ENCODE peak calls at places on chromosomes 11 and 22, in six cellular contexts. J is ovary, E is SK-N-SH, S is H1, Z is MM.1S, A is IMR-90. C is an unnamed sample. For H3K27me3, the result is how much of the 10 kb centered on the place peaks cover.

GRCh38 chr11:97966901-97967300 is 1053.8 kb upstream of the CNTN5 start:
- DNase-seq in A (no peak), Z (no peak), E (no peak), S (no peak), J (no peak), C (no peak)

GRCh38 chr11:44578279-44578678 is 12.8 kb downstream of the CD82 start:
- DNase-seq in E (no peak), S (no peak), Z (no peak), A (no peak), J (no peak), C (no peak)

GRCh38 chr11:72764503-72764902 is 12.3 kb upstream of the ARAP1 start:
- DNase-seq in S (peak), J (no peak), Z (no peak), E (no peak), A (no peak), C (no peak)

GRCh38 chr11:108069947-108070346 is 51.4 kb upstream of the ACAT1 start:
- DNase-seq in S (no peak), Z (peak), E (no peak), J (no peak), A (peak), C (no peak)

GRCh38 chr11:113505541-113506375 is 30.6 kb upstream of the DRD2 start:
- DNase-seq in S (no peak), E (peak), J (no peak), A (peak), Z (no peak), C (no peak)

GRCh38 chr11:134038897-134039470 is 29.9 kb upstream of the JAM3 start:
- DNase-seq in A (peak), J (no peak), S (no peak), Z (no peak), E (no peak), C (no peak)

GRCh38 chr22:20438066-20438677 is 547 bp upstream of the SCARF2 start:
- DNase-seq in S (peak), J (no peak), A (peak), E (no peak), Z (no peak), C (no peak)

GRCh38 chr22:29209624-29209929 is 3.9 kb downstream of the EMID1 start:
- DNase-seq in A (no peak), S (no peak), J (no peak), Z (no peak), E (no peak), C (no peak)

GRCh38 chr22:37012262-37012904 is 6.9 kb downstream of the TST start:
- DNase-seq in E (no peak), A (no peak), J (no peak), Z (no peak), S (no peak), C (peak)

GRCh38 chr11:44887598-44887997 is 63.1 kb downstream of the TP53I11 start:
- DNase-seq in A (no peak), J (no peak), Z (no peak), E (no peak), S (no peak), C (no peak)

GRCh38 chr11:117482881-117483280 is 155.2 kb downstream of the CEP164 start:
- DNase-seq in A (no peak), J (no peak), S (no peak), Z (no peak), E (no peak), C (no peak)

GRCh38 chr11:64870176-64870892 is 8.1 kb downstream of the EHD1 start:
- DNase-seq in A (peak), E (no peak), S (no peak), Z (no peak), J (no peak), C (peak)

GRCh38 chr11:132453411-132453810 is 1078.9 kb downstream of the OPCML start:
- DNase-seq in S (no peak), Z (no peak), E (no peak), A (no peak), J (no peak), C (no peak)

GRCh38 chr11:46382644-46383403 is 1.4 kb downstream of the MDK start:
- DNase-seq in E (peak), A (peak), S (peak), J (no peak), Z (no peak), C (no peak)
- TF ChIP-seq CTCF in E (peak), A (peak), S (peak), J (peak), Z (peak), C (peak)

GRCh38 chr11:60801194-60801593 is 16.1 kb downstream of the MS4A10 start:
- DNase-seq in S (no peak), J (no peak), A (no peak), E (no peak), Z (no peak), C (no peak)
- H3K27me3 ChIP-seq in S (under half), J (under half), A (under half), E (under half), Z (under half), C (under half)

DNA sequence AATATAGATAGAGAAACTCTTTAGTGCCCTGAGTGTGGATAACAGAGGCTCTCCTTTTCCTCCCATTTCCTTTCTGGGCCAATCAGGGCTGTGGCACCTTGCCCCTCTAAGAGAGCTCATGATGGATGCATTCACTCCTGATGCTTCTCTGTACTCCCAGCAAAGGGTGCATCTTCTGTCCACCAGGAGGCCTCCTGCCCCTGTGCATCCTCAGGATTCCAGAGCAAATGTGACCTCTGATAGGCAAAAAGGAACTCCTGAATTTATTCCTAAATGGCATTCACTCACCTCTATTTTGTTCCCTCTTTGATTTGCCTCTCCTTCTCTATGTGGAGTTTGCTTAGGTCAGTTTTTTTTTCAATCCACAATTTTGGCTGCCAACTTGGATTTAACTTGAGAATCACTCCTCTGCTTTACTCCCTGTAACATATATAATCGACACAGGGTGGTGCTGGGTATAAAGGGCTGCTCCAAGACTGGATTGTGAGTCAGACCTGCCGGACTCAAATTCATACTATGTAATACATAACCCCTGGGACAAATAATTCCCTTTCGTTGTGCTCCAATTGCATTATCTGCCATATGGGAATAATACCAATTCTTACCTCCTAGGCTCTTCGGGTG is 1.1 kb upstream of the MRGPRX4 start:
- DNase-seq in A (no peak), E (peak), J (no peak), S (no peak), Z (peak), C (no peak)
- TF ChIP-seq CTCF in A (peak), E (peak), J (no peak), S (peak), Z (peak), C (peak)

DNA sequence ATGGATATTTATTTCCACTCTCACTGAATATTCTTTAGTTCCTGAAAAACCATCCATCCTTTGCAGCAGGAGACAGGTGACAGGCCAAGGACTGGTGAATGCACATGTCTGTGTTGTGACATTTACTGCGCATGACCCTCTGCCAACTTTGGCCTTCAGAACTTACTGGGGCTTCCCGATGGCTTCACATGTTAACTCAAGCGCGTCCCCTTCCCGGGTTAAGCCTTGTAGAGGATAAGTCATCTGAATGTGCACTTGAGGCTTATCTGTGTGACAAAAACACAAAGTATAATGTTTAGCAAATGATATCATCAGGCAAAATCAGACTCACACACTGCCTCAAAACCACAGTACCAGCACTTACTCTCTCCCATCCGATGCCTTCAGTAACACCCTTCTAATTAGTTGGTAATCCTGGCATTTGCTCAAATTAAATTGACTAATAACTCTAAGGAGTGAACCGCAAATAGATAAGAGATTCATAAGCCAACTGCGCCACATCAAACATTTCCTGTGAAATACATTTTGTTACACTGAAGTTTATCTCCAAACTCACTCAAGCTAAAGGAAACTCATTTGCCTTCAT is 286.4 kb downstream of the CADM1 start:
- DNase-seq in A (no peak), S (no peak), Z (no peak), J (no peak), E (no peak), C (no peak)
- H3K27me3 ChIP-seq in A (under half), S (under half), Z (under half), J (under half), E (under half), C (under half)

DNA sequence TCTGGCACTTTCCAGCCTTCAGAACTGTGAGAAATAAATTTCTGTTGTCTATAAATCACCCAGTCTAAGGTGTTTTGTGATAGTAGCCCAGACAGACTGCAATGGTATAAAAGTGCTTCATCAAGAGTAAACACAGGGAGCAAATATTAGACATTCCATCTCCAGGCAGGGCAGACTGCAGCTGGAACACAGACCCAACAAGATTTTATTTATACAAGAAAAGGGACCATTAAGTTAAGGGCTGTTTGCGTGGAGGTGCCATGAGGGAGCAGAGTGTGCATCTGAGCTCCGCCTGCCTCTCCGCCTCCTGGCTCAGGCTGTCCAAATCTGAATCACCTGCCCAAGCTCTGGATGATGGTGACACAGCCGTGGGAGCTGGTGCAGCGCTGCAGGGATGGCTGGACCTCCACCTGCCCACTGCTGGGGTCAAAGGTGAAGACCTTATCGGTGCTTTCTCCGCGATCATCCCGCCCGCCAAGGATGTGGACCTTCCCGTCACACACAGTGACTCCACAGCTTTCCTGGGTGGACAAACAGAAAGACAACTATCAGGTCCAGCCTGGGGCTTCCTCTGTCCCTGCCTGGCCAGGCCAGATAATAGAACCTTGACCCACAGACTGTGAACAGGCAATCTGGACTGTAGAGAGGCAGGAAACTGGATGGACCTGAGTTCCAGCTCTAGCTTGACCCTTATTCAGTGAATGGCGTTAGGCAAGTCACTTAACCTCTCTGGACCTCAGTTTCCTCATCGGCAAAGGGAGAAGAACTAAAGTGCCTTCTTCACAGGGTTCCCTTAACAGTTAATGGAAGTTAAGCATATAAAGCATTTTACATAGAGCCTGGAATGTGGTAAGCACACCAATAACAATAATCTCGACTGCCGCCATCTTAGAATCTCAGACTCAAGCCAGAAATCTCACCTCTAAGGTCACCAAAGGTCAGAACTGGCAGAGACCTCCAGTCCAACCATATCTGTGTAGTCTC is 10.5 kb downstream of the KLHL35 start:
- DNase-seq in J (no peak), Z (no peak), A (peak), E (no peak), S (no peak), C (no peak)
- TF ChIP-seq CTCF in J (no peak), Z (no peak), A (no peak), E (no peak), S (no peak), C (no peak)

GRCh38 chr11:85774256-85775097 is 36.5 kb downstream of the SYTL2 start:
- DNase-seq in J (no peak), E (no peak), A (no peak), S (no peak), Z (peak), C (no peak)
- H3K27me3 ChIP-seq in J (under half), E (under half), A (under half), S (under half), Z (under half), C (under half)